ENCODE peak calls at places on chromosomes 3 and 15, in seven cellular contexts. O, P, M, A, I, U and E are unnamed samples. For H3K9me3, the result is how much of the 10 kb centered on the place peaks cover.

GRCh38 chr3:189937302-189938255 is 183.1 kb downstream of the P3H2 start:
- DNase-seq in P (no peak), M (no peak), O (no peak), I (no peak), A (no peak), U (no peak), E (no peak)

GRCh38 chr3:187738400-187739124 is 6.7 kb downstream of the BCL6 start:
- DNase-seq in U (peak), M (peak), O (peak), I (peak), P (peak), A (peak), E (peak)

GRCh38 chr15:69059170-69059943 is 44.9 kb downstream of the NOX5 start:
- DNase-seq in U (peak), A (peak), P (peak), I (peak), O (peak), M (peak), E (peak)

GRCh38 chr3:16866447-16867025 is 18.2 kb upstream of the PLCL2 start:
- DNase-seq in A (no peak), P (no peak), M (no peak), U (no peak), O (no peak), I (no peak), E (no peak)

GRCh38 chr3:169147246-169148008 is 516.1 kb downstream of the MECOM start:
- DNase-seq in P (no peak), M (peak), A (peak), I (peak), O (peak), U (peak), E (peak)

GRCh38 chr3:66037330-66037985 is 1.3 kb downstream of the MAGI1 start:
- DNase-seq in M (no peak), P (no peak), I (peak), U (peak), A (peak), O (peak), E (peak)

GRCh38 chr3:33419948-33420347 is 20.3 kb downstream of the UBP1 start:
- DNase-seq in P (no peak), M (no peak), U (no peak), I (no peak), A (no peak), O (no peak), E (no peak)

GRCh38 chr3:141343824-141344223 is 24.5 kb upstream of the ZBTB38 start:
- DNase-seq in O (no peak), M (no peak), A (no peak), I (no peak), U (no peak), P (no peak), E (peak)

DNA sequence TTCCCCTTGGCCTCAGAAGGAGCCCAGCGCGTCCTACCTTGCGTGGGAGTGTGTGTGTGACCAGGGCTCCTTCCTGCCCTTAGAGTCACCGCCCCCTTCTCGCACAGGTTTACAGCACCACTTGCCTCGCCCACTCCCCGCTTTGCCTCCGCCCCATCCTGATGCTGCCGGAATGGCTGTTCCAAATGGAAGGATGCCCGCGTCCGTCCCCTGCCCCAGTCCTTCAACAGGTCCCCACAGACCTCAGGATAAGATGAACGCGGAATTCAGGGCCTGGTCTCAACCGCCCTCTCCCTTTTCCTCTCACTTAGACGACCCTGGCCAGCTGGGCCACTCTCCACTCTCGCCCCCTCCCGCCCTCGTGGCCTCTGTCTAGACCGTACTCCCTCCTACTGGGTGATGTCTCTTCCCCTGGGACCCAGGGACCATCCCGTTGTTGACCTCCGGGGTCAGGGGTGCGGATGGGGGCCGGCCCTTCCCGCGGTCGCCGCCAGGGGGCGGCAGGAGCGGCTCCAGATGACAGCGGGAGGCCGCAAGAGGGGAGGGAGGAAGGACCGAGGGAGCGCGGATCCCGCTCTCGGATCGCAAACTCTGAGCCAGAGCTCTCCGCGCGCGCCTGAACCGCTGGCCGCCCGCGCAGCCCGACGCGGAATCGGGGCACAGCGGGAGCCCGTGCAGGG is at the start of gene THSD4:
- DNase-seq in A (peak), P (peak), O (peak), M (peak), I (peak), U (peak), E (peak)
- H3K4me3 ChIP-seq in A (peak), P (peak), O (peak), M (peak), I (peak), U (peak), E (peak)

GRCh38 chr3:31696815-31697548 is 164.3 kb downstream of the STT3B start:
- DNase-seq in O (no peak), U (no peak), M (no peak), P (no peak), I (no peak), A (no peak), E (peak)
- H3K9me3 ChIP-seq in O (under half), U (under half), M (under half), P (under half), I (under half), A (under half), E (under half)

GRCh38 chr15:90413411-90414379 is 25.7 kb downstream of the IQGAP1 start:
- DNase-seq in O (no peak), I (no peak), A (no peak), M (no peak), P (no peak), U (peak), E (no peak)
- H3K27ac ChIP-seq in O (peak), I (peak), A (no peak), M (no peak), P (peak), U (peak), E (no peak)

GRCh38 chr15:40338041-40338657 is 2.6 kb downstream of the CCDC9B start:
- DNase-seq in P (no peak), O (peak), A (peak), M (peak), U (peak), I (no peak), E (peak)
- H3K4me3 ChIP-seq in P (no peak), O (no peak), A (peak), M (no peak), U (no peak), I (no peak), E (no peak)